ENCODE peak calls at places on chromosome 13, in four cellular contexts. O is uterus, H is A673, M is testis. R is an unnamed sample.

GRCh38 chr13:25683662-25684370 is 312.0 kb downstream of the ATP8A2 start:
- DNase-seq in O (no peak), H (no peak), M (no peak), R (no peak)

GRCh38 chr13:45702869-45703391 is 810 bp downstream of the CBY2 start:
- DNase-seq in O (no peak), H (no peak), M (no peak), R (no peak)

GRCh38 chr13:46717275-46717674 is 79.7 kb downstream of the ESD start:
- DNase-seq in O (no peak), H (no peak), M (no peak), R (no peak)

GRCh38 chr13:110714798-110715394 is 1.4 kb downstream of the ING1 start:
- DNase-seq in O (peak; percentile 66), H (peak; percentile 57), M (peak; percentile 57), R (peak; percentile 73)

GRCh38 chr13:25267715-25268114 is 19.6 kb downstream of the MTMR6 start:
- DNase-seq in O (no peak), H (peak; percentile 54), M (no peak), R (no peak)

GRCh38 chr13:79440958-79441553 is 35.0 kb upstream of the RBM26 start:
- DNase-seq in O (no peak), H (no peak), M (no peak), R (no peak)

GRCh38 chr13:19658192-19658591 is 24.7 kb downstream of the MPHOSPH8 start:
- DNase-seq in O (no peak), H (no peak), M (no peak), R (no peak)

GRCh38 chr13:109205315-109205714 is 575.9 kb downstream of the MYO16 start:
- DNase-seq in O (no peak), H (no peak), M (no peak), R (no peak)

GRCh38 chr13:109715902-109716301 is 70.5 kb downstream of the IRS2 start:
- DNase-seq in O (no peak), H (no peak), M (no peak), R (peak; percentile 80)

GRCh38 chr13:97600438-97601080 is 166.6 kb downstream of the RAP2A start:
- DNase-seq in O (no peak), H (peak; percentile 40), M (no peak), R (no peak)

GRCh38 chr13:27985600-27985999 is 2.9 kb downstream of the URAD start:
- DNase-seq in O (no peak), H (no peak), M (no peak), R (no peak)

GRCh38 chr13:98265669-98266551 is 88.8 kb upstream of the RNF113B start:
- DNase-seq in O (no peak), H (no peak), M (peak; percentile 36), R (peak; percentile 81)

GRCh38 chr13:30985637-30986205 is 53.3 kb downstream of the TEX26 start:
- DNase-seq in O (no peak), H (peak; percentile 35), M (no peak), R (no peak)

GRCh38 chr13:97786510-97786909 is 167.0 kb upstream of the IPO5 start:
- DNase-seq in O (no peak), H (no peak), M (no peak), R (no peak)

GRCh38 chr13:80215368-80215767 is 125.6 kb downstream of the SPRY2 start:
- DNase-seq in O (no peak), H (no peak), M (no peak), R (no peak)

GRCh38 chr13:66553391-66553790 is 676.7 kb downstream of the PCDH9 start:
- DNase-seq in O (no peak), H (no peak), M (no peak), R (no peak)

GRCh38 chr13:98419786-98420559 is 156.9 kb downstream of the STK24 start:
- DNase-seq in O (no peak), H (no peak), M (no peak), R (no peak)

GRCh38 chr13:37011002-37011401 is 10.4 kb downstream of the EXOSC8 start:
- DNase-seq in O (no peak), H (no peak), M (no peak), R (no peak)

GRCh38 chr13:32961724-32962123 is 54.5 kb upstream of the KL start:
- DNase-seq in O (no peak), H (no peak), M (no peak), R (no peak)

GRCh38 chr13:32956595-32956933 is 59.7 kb upstream of the KL start:
- DNase-seq in O (no peak), H (peak; percentile 17), M (no peak), R (no peak)

GRCh38 chr13:32951580-32951979 is 64.6 kb upstream of the KL start:
- DNase-seq in O (no peak), H (no peak), M (no peak), R (no peak)

DNA sequence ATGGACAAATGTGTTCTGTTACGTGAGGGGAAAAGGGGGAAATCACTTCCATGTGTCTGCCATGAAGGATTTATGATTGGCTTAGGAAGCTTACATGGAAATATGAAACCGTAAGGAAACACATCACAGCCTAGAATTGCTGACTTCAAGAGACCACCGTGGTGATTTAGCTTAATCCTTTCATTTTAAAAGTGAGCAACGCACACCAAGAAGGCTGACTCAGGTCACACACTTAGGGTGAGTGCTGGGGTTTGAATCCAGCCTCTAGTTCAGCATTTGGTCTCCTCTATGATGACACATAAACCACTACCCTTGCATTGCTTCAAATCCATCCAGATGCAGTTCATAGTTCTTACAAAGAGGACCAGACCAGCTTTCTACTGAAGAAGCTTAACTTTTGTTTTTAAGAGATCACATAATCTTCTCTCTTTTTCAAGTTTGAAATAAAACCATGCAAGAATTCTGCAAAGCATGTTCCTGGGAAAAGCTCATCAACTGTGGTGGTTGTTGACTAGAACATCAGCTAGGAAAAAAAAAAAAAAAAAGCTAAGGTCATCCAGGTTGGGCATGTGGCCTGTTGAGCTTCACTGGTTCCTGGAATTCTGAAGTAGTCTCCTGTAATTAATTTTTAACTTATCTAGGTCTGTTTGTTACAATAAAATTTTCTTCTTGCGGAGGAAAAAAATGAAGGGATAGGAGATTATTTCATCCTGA is 60.2 kb upstream of the KL start:
- DNase-seq in O (no peak), H (peak; percentile 80), M (no peak), R (no peak)
- H3K4me3 ChIP-seq in O (no peak overlapping the region), H (no peak overlapping the region), M (no peak overlapping the region), R (no peak overlapping the region)

GRCh38 chr13:44299544-44299943 is 74.1 kb upstream of the SERP2 start:
- DNase-seq in O (no peak), H (no peak), M (no peak), R (no peak)
- H3K4me1 ChIP-seq in O (peaks cover 22% of the 10 kb centered on the region), H (no peaks in the 10 kb centered on the region), M (peaks cover 4% of the 10 kb centered on the region), R (peaks cover 19% of the 10 kb centered on the region)

DNA sequence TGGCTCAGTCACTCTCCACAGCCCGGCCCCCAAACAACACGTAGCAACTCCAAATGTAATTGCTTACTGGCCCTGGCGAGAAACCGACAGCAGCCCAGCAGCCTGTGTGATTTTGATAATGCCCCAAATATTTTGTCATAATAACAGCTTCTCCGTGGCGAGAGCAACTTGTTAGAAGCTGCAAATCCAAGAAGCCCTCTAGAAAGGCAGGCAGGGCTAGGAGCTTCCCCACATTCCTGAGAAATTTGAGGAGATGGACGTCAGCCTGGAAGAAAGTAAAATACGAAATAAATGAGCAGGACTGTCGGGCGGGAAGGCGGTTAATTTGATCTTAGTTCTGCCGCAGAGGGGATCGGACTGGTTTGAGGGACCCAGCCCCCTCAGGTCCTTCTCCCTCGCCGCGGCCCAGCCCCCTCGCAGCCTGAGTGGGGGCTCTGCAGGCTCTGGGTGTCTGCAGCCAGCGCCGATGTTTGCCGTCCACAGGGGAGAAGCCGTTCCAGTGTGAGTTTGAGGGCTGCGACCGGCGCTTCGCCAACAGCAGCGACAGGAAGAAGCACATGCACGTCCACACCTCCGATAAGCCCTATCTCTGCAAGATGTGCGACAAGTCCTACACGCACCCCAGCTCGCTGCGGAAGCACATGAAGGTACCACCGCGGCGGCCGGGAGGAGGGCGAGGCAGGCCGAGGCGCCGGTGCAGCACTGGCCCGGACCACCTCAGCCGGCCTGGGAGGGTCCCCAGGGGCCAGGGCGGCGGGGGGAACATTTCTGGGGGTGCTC is 3.1 kb downstream of the ZIC2 start:
- DNase-seq in O (no peak), H (peak; percentile 79), M (no peak), R (no peak)
- H3K4me3 ChIP-seq in O (no peak overlapping the region), H (peak overlapping the region; percentile 95), M (peak overlapping the region; percentile 15), R (no peak overlapping the region)

DNA sequence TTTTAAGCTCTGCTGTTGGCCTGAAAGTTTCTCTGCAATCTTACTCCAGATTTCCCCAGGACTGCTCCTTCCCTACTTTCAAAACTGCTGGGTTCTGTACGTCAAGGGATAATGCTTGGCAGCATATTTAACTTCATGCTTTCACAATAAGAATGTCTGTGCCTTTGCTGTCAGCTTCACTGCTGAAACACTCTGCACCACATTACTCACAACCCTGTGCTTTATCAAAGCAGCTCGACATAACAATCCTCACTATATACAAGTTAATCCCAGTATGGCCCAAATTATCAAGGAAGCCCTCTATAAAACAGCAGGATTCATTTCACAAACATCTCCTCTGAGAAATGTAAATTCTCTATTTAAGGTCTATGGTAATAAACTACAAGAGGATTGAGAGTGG is 17.5 kb downstream of the LATS2 start:
- DNase-seq in O (no peak), H (peak; percentile 70), M (no peak), R (peak; percentile 46)
- H3K4me1 ChIP-seq in O (peaks cover 8% of the 10 kb centered on the region), H (peaks cover 66% of the 10 kb centered on the region), M (peaks cover 11% of the 10 kb centered on the region), R (peaks cover 28% of the 10 kb centered on the region)

GRCh38 chr13:87674143-87674772 is 3.1 kb downstream of the SLITRK5 start:
- DNase-seq in O (no peak), H (no peak), M (no peak), R (no peak)
- H3K4me3 ChIP-seq in O (no peak overlapping the region), H (peak overlapping the region; percentile 68), M (no peak overlapping the region), R (no peak overlapping the region)

DNA sequence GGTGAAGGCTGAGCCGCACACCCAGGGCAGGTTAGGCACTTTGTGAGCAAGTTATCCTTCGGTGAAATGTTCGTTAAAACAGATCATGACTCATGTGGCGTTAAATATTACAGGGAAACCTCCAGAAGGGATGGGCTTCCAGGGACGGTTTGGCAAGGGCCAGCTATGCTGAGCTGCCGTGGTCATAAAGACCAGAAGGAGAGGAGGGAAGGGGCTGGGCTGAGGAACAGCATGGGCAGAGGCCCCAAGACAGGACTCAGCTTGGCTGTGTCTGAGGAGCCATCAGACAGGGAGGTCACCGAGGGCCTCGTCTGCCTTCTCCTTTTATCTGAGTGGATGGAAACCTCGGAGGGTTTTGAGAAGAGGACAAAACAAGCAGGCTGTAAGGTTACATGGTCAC is 47.5 kb downstream of the ATP11A start:
- DNase-seq in O (no peak), H (no peak), M (no peak), R (no peak)
- H3K4me1 ChIP-seq in O (peaks cover 4% of the 10 kb centered on the region), H (peaks cover 10% of the 10 kb centered on the region), M (no peaks in the 10 kb centered on the region), R (no peaks in the 10 kb centered on the region)

GRCh38 chr13:49938921-49939320 is 2.8 kb upstream of the SPRYD7 start:
- DNase-seq in O (no peak), H (no peak), M (peak; percentile 38), R (peak; percentile 24)

GRCh38 chr13:49936943-49937273 is 768 bp upstream of the SPRYD7 start:
- DNase-seq in O (no peak), H (no peak), M (no peak), R (no peak)

GRCh38 chr13:49936085-49936942 is at the start of gene SPRYD7:
- DNase-seq in O (peak; percentile 97), H (peak; percentile 95), M (peak; percentile 98), R (peak; percentile 99)

GRCh38 chr13:49935171-49936084 is 712 bp downstream of the SPRYD7 start:
- DNase-seq in O (no peak), H (peak; percentile 47), M (peak; percentile 63), R (peak; percentile 54)

GRCh38 chr13:49938274-49938673 is 2.1 kb upstream of the SPRYD7 start:
- DNase-seq in O (no peak), H (no peak), M (no peak), R (no peak)
- H3K4me3 ChIP-seq in O (no peak overlapping the region), H (no peak overlapping the region), M (no peak overlapping the region), R (no peak overlapping the region)

GRCh38 chr13:33109801-33110200 is 93.6 kb downstream of the KL start:
- DNase-seq in O (no peak), H (peak; percentile 69), M (no peak), R (no peak)
- H3K4me1 ChIP-seq in O (no peaks in the 10 kb centered on the region), H (peaks cover 36% of the 10 kb centered on the region), M (peaks cover 27% of the 10 kb centered on the region), R (peaks cover 30% of the 10 kb centered on the region)

R was measured in adrenal gland.